ENCODE peak calls at places on chromosomes 16 and 17, in four cellular contexts. One of them, this sample, is unnamed.
A peak's percentile ranks its signal among the peaks of the same experiment; 100 is the strongest.

GRCh38 chr17:20008242-20009051 is 712 bp upstream of the SPECC1 start:
- DNase-seq in mammary epithelial cell: peak; percentile 21
- DNase-seq in HCT116: no peak
- DNase-seq in NT2/D1: no peak
- DNase-seq in this sample: peak; percentile 54

GRCh38 chr17:12296120-12296727 is 275.5 kb downstream of the MAP2K4 start:
- DNase-seq in mammary epithelial cell: no peak
- DNase-seq in NT2/D1: no peak
- DNase-seq in HCT116: no peak
- DNase-seq in this sample: peak; percentile 67

GRCh38 chr17:73657473-73658116 is 13.3 kb upstream of the SDK2 start:
- DNase-seq in mammary epithelial cell: peak; percentile 34
- DNase-seq in NT2/D1: peak; percentile 63
- DNase-seq in HCT116: peak; percentile 57
- DNase-seq in this sample: no peak

GRCh38 chr16:77898671-77899211 is 110.4 kb downstream of the VAT1L start:
- DNase-seq in mammary epithelial cell: no peak
- DNase-seq in NT2/D1: no peak
- DNase-seq in HCT116: no peak
- DNase-seq in this sample: no peak

GRCh38 chr16:86768999-86769398 is 190.7 kb downstream of the FOXL1 start:
- DNase-seq in mammary epithelial cell: peak; percentile 36
- DNase-seq in NT2/D1: no peak
- DNase-seq in HCT116: no peak
- DNase-seq in this sample: no peak

GRCh38 chr17:22470411-22471175 is 778.3 kb downstream of the KCNJ18 start:
- DNase-seq in NT2/D1: no peak
- DNase-seq in mammary epithelial cell: no peak
- DNase-seq in HCT116: no peak
- DNase-seq in this sample: no peak

GRCh38 chr17:42509916-42510315 is 26.1 kb upstream of the NAGLU start:
- DNase-seq in mammary epithelial cell: no peak
- DNase-seq in NT2/D1: no peak
- DNase-seq in HCT116: no peak
- DNase-seq in this sample: no peak

GRCh38 chr17:73542323-73542722 is 101.9 kb downstream of the SDK2 start:
- DNase-seq in NT2/D1: no peak
- DNase-seq in HCT116: no peak
- DNase-seq in mammary epithelial cell: no peak
- DNase-seq in this sample: no peak

GRCh38 chr16:87939562-87940423 is 3.5 kb upstream of the CA5A start:
- DNase-seq in NT2/D1: no peak
- DNase-seq in HCT116: no peak
- DNase-seq in mammary epithelial cell: no peak
- DNase-seq in this sample: no peak

GRCh38 chr16:78763821-78764440 is 664.5 kb downstream of the WWOX start:
- DNase-seq in HCT116: no peak
- DNase-seq in mammary epithelial cell: no peak
- DNase-seq in NT2/D1: no peak
- DNase-seq in this sample: no peak

GRCh38 chr16:588889-589657 is 793 bp upstream of the RAB40C start:
- DNase-seq in HCT116: peak; percentile 75
- DNase-seq in NT2/D1: peak; percentile 93
- DNase-seq in mammary epithelial cell: peak; percentile 94
- DNase-seq in this sample: peak; percentile 97

GRCh38 chr17:80957461-80957941 is 34.1 kb upstream of the CHMP6 start:
- DNase-seq in NT2/D1: no peak
- DNase-seq in mammary epithelial cell: no peak
- DNase-seq in HCT116: no peak
- DNase-seq in this sample: no peak

GRCh38 chr17:27762527-27763305 is 37.6 kb downstream of the NOS2 start:
- DNase-seq in HCT116: no peak
- DNase-seq in mammary epithelial cell: peak; percentile 18
- DNase-seq in NT2/D1: no peak
- DNase-seq in this sample: peak; percentile 41

GRCh38 chr16:71288890-71289731 is at the start of gene CMTR2:
- DNase-seq in NT2/D1: peak; percentile 99
- DNase-seq in mammary epithelial cell: peak; percentile 98
- DNase-seq in HCT116: peak; percentile 95
- DNase-seq in this sample: peak; percentile 99

GRCh38 chr17:45410144-45411091 is 22.3 kb downstream of the ARHGAP27 start:
- DNase-seq in NT2/D1: no peak
- DNase-seq in mammary epithelial cell: no peak
- DNase-seq in HCT116: no peak
- DNase-seq in this sample: no peak

GRCh38 chr17:31580331-31581021 is 189.0 kb downstream of the RAB11FIP4 start:
- DNase-seq in NT2/D1: no peak
- DNase-seq in mammary epithelial cell: peak; percentile 91
- DNase-seq in HCT116: no peak
- DNase-seq in this sample: peak; percentile 85
- H3K9ac ChIP-seq in NT2/D1: no peak overlapping the region
- H3K9ac ChIP-seq in mammary epithelial cell: no peak overlapping the region
- H3K9ac ChIP-seq in HCT116: no peak overlapping the region
- H3K9ac ChIP-seq in this sample: peak overlapping the region; percentile 75

GRCh38 chr16:31880322-31880979 is 6.8 kb downstream of the ZNF267 start:
- DNase-seq in HCT116: no peak
- DNase-seq in NT2/D1: no peak
- DNase-seq in mammary epithelial cell: peak; percentile 73
- DNase-seq in this sample: peak; percentile 65
- H3K9ac ChIP-seq in HCT116: no peak overlapping the region
- H3K9ac ChIP-seq in NT2/D1: no peak overlapping the region
- H3K9ac ChIP-seq in mammary epithelial cell: no peak overlapping the region
- H3K9ac ChIP-seq in this sample: no peak overlapping the region

GRCh38 chr17:77428901-77429734 is 288.3 kb downstream of the SEC14L1 start:
- DNase-seq in HCT116: no peak
- DNase-seq in mammary epithelial cell: no peak
- DNase-seq in NT2/D1: no peak
- DNase-seq in this sample: no peak

GRCh38 chr17:77432034-77432554 is 291.3 kb downstream of the SEC14L1 start:
- DNase-seq in mammary epithelial cell: no peak
- DNase-seq in NT2/D1: no peak
- DNase-seq in HCT116: no peak
- DNase-seq in this sample: no peak

GRCh38 chr17:77429735-77429984 is 288.9 kb downstream of the SEC14L1 start:
- DNase-seq in HCT116: no peak
- DNase-seq in mammary epithelial cell: no peak
- DNase-seq in NT2/D1: no peak
- DNase-seq in this sample: peak; percentile 54

GRCh38 chr17:77428020-77428781 is 287.4 kb downstream of the SEC14L1 start:
- DNase-seq in HCT116: no peak
- DNase-seq in NT2/D1: no peak
- DNase-seq in mammary epithelial cell: no peak
- DNase-seq in this sample: no peak

DNA sequence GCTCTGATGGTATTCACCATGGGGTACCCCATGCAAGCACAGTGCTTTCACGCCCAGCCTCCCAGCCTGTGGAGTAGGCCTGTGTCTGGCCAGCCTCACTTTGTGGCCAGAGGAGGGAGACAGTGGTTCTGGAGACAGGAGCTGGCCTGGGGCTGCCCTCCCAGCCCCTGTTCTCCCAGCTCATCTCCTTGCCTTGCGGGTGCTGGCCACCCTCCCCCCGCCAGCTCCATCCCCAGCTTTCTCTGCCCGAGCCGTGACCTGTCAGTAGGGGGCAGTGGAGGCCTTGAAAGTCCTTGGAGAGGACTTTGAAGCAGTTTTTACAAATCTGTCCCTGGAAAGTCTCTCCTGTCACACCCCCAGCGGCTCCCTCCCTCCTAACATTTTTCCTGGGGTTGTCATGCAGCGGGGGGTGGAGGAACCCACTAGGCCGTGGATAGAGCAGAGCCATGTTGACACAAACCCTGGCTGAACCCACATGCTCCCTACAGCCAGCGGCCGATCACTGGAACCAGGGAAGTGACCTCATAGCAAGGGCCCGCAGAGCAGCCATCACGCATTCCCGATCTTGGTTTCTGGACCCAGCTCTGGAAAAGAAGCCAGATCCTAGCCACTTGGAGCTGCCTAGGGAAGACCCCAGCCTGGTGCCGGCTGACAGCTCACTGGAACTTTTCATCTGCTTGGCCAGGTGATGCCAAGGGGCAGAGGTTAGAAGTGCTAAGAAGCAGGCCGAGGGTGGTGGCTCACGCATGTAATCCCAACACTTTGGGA is 289.4 kb downstream of the SEC14L1 start:
- DNase-seq in HCT116: peak; percentile 48
- DNase-seq in mammary epithelial cell: peak; percentile 76
- DNase-seq in NT2/D1: peak; percentile 73
- DNase-seq in this sample: peak; percentile 98
- H3K9ac ChIP-seq in HCT116: no peak overlapping the region
- H3K9ac ChIP-seq in mammary epithelial cell: no peak overlapping the region
- H3K9ac ChIP-seq in NT2/D1: peak overlapping the region; percentile 29
- H3K9ac ChIP-seq in this sample: peak overlapping the region; percentile 50

GRCh38 chr16:57184113-57184512 is 1.7 kb downstream of the PSME3IP1 start:
- DNase-seq in mammary epithelial cell: no peak
- DNase-seq in HCT116: no peak
- DNase-seq in NT2/D1: no peak
- DNase-seq in this sample: no peak
- H3K9ac ChIP-seq in mammary epithelial cell: no peak overlapping the region
- H3K9ac ChIP-seq in HCT116: no peak overlapping the region
- H3K9ac ChIP-seq in NT2/D1: no peak overlapping the region
- H3K9ac ChIP-seq in this sample: no peak overlapping the region

This sample was measured in adipocyte.